ENCODE peak calls at places on chromosomes 6 and 20, in four cellular contexts. Y, H, G and X are unnamed samples.

GRCh38 chr20:48295966-48296421 is 510.7 kb upstream of the SULF2 start:
- DNase-seq in H (no peak), G (no peak), Y (no peak), X (no peak)

GRCh38 chr20:32344835-32345506 is 13.2 kb upstream of the ASXL1 start:
- DNase-seq in H (no peak), Y (no peak), G (no peak), X (no peak)

GRCh38 chr20:37345339-37346231 is at the start of gene SRC:
- DNase-seq in G (peak), H (peak), Y (peak), X (peak)

GRCh38 chr6:112338310-112338709 is 8.8 kb upstream of the RFPL4B start:
- DNase-seq in Y (no peak), G (no peak), H (no peak), X (no peak)

GRCh38 chr6:167058261-167058660 is 59.1 kb downstream of the CEP43 start:
- DNase-seq in Y (no peak), G (peak), H (no peak), X (no peak)

GRCh38 chr6:170172825-170173231 is 118.0 kb downstream of the DLL1 start:
- DNase-seq in G (no peak), H (peak), Y (no peak), X (no peak)

GRCh38 chr6:142413111-142413510 is 111.3 kb downstream of the ADGRG6 start:
- DNase-seq in G (no peak), H (no peak), Y (no peak), X (no peak)

GRCh38 chr20:3661060-3661820 is 2.0 kb downstream of the GFRA4 start:
- DNase-seq in H (no peak), G (peak), Y (no peak), X (no peak)

GRCh38 chr20:43977252-43977651 is 62.6 kb downstream of the TOX2 start:
- DNase-seq in H (no peak), Y (no peak), G (no peak), X (no peak)